ENCODE peak calls at places on chromosomes 1 and 21, in five cellular contexts. F is transverse colon; T is NCI-H446; C is activated CD4-positive, alpha-beta T cell treated with anti-CD3 and anti-CD28 coated beads, Interleukin-2, amount 50 U/mL, for 24 hours; Z is posterior cingulate gyrus. Y is an unnamed sample.

GRCh38 chr21:42160950-42161225 is 58.1 kb upstream of the ABCG1 start:
- DNase-seq in T (no peak), C (no peak), Z (no peak), F (no peak), Y (no peak)

GRCh38 chr1:18103788-18104421 is 3.7 kb upstream of the IGSF21 start:
- DNase-seq in T (no peak), C (no peak), F (no peak), Z (no peak), Y (no peak)

GRCh38 chr1:24934300-24935195 is 4.5 kb upstream of the RUNX3 start:
- DNase-seq in Z (no peak), C (no peak), F (no peak), T (no peak), Y (no peak)

GRCh38 chr1:62841587-62842169 is 57.7 kb downstream of the ATG4C start:
- DNase-seq in T (peak), Z (no peak), F (no peak), C (peak), Y (peak)

GRCh38 chr1:6888870-6889269 is 103.6 kb downstream of the CAMTA1 start:
- DNase-seq in F (no peak), T (no peak), Z (no peak), C (no peak), Y (no peak)

GRCh38 chr1:6280761-6281451 is 20.0 kb upstream of the GPR153 start:
- DNase-seq in C (no peak), F (no peak), T (no peak), Z (no peak), Y (no peak)

GRCh38 chr21:42861311-42862122 is 17.8 kb downstream of the WDR4 start:
- DNase-seq in Z (no peak), T (no peak), F (no peak), C (no peak), Y (peak)

GRCh38 chr1:109722920-109723319 is 10.9 kb downstream of the GSTM5 start:
- DNase-seq in Z (no peak), C (no peak), T (no peak), F (no peak), Y (no peak)

GRCh38 chr1:44276901-44277300 is 63.6 kb downstream of the DMAP1 start:
- DNase-seq in C (no peak), F (no peak), T (no peak), Z (no peak), Y (no peak)

GRCh38 chr1:94806451-94806861 is 13.7 kb upstream of the SLC44A3 start:
- DNase-seq in F (no peak), T (peak), C (no peak), Z (no peak), Y (peak)

GRCh38 chr1:36968730-36969129 is 65.6 kb downstream of the GRIK3 start:
- DNase-seq in F (no peak), Z (no peak), C (no peak), T (peak), Y (no peak)

Y was measured in cerebellum.